ENCODE peak calls at places on chromosomes 6 and 20, in nine cellular contexts. J is fibroblast of pulmonary artery; D is mammary epithelial cell; K is sigmoid colon; W is hepatic stellate cell; Q is A549; A is foreskin fibroblast; G is stimulated activated CD8-positive, alpha-beta memory T cell treated with anti-CD3 and anti-CD28 coated beads, Interleukin-4, amount 100 ng/mL, for 24 hours; H is mesenchymal stem cell. V is an unnamed sample.

GRCh38 chr20:62634330-62634967 is 7.9 kb upstream of the SLCO4A1 start:
- DNase-seq in J (no peak), D (no peak), K (no peak), W (no peak), Q (no peak), A (no peak), G (no peak), H (no peak), V (no peak)

GRCh38 chr20:44153636-44154043 is 33.3 kb downstream of the JPH2 start:
- DNase-seq in J (peak), D (peak), K (peak), W (peak), Q (no peak), A (no peak), G (no peak), H (peak), V (peak)

GRCh38 chr20:54295686-54296085 is 87.8 kb downstream of the PFDN4 start:
- DNase-seq in J (no peak), D (no peak), K (no peak), W (no peak), Q (no peak), A (no peak), G (no peak), H (no peak), V (peak)

GRCh38 chr6:70706491-70707123 is 38.9 kb downstream of the SMAP1 start:
- DNase-seq in J (peak), D (peak), K (no peak), W (peak), Q (peak), A (peak), G (no peak), H (peak), V (no peak)

GRCh38 chr6:118843685-118844390 is 50.1 kb upstream of the ASF1A start:
- DNase-seq in J (peak), D (no peak), K (no peak), W (no peak), Q (no peak), A (no peak), G (no peak), H (no peak), V (peak)

GRCh38 chr20:19937651-19938420 is 79.3 kb upstream of the NAA20 start:
- DNase-seq in J (no peak), D (no peak), K (no peak), W (no peak), Q (no peak), A (no peak), G (no peak), H (no peak), V (no peak)

GRCh38 chr20:58706150-58706892 is 13.7 kb downstream of the NPEPL1 start:
- DNase-seq in J (no peak), D (no peak), K (peak), W (no peak), Q (no peak), A (no peak), G (no peak), H (no peak), V (no peak)

GRCh38 chr6:87705070-87705691 is 3.1 kb upstream of the AKIRIN2 start:
- DNase-seq in J (no peak), D (no peak), K (no peak), W (peak), Q (peak), A (no peak), G (no peak), H (peak), V (peak)

GRCh38 chr6:34817337-34817910 is 25.5 kb downstream of the BLTP3A start:
- DNase-seq in J (no peak), D (no peak), K (no peak), W (no peak), Q (no peak), A (no peak), G (no peak), H (peak), V (peak)

GRCh38 chr20:30892704-30893345 is 364.6 kb upstream of the DEFB115 start:
- DNase-seq in J (no peak), D (no peak), K (no peak), W (no peak), Q (no peak), A (no peak), G (no peak), H (no peak), V (no peak)

GRCh38 chr20:44851545-44851944 is 34.0 kb upstream of the YWHAB start:
- DNase-seq in J (no peak), D (no peak), K (no peak), W (no peak), Q (no peak), A (no peak), G (no peak), H (no peak), V (no peak)

GRCh38 chr6:125812394-125813231 is 21.9 kb downstream of the NCOA7 start:
- DNase-seq in J (peak), D (peak), K (no peak), W (peak), Q (peak), A (peak), G (no peak), H (peak), V (peak)

GRCh38 chr6:72616406-72617015 is 5.4 kb upstream of the KCNQ5 start:
- DNase-seq in J (peak), D (peak), K (no peak), W (peak), Q (no peak), A (peak), G (no peak), H (peak), V (no peak)

GRCh38 chr20:23086931-23087411 is 847 bp upstream of the CD93 start:
- DNase-seq in J (no peak), D (no peak), K (no peak), W (no peak), Q (no peak), A (no peak), G (no peak), H (no peak), V (no peak)

GRCh38 chr6:101545171-101545570 is 151.7 kb downstream of the GRIK2 start:
- DNase-seq in J (peak), D (no peak), K (no peak), W (no peak), Q (no peak), A (no peak), G (no peak), H (peak), V (peak)

GRCh38 chr6:4892785-4893485 is 110.9 kb downstream of the RPP40 start:
- DNase-seq in J (no peak), D (no peak), K (no peak), W (no peak), Q (no peak), A (no peak), G (no peak), H (no peak), V (no peak)